ENCODE peak calls at places on chromosomes 12 and 14, in seven cellular contexts. X is breast epithelium, R is esophagus muscularis mucosa, T is IMR-90, V is GM12892, P is ovary, U is gastrocnemius medialis. L is an unnamed sample.

GRCh38 chr14:51939727-51940126 is 49.6 kb upstream of the RTRAF start:
- DNase-seq in U (no peak), T (peak; percentile 48), X (no peak), V (no peak), R (no peak), P (no peak), L (no peak)

GRCh38 chr12:39483042-39483441 is 40.1 kb upstream of the KIF21A start:
- DNase-seq in T (no peak), U (no peak), P (no peak), R (no peak), V (no peak), X (no peak), L (no peak)

GRCh38 chr12:69502342-69503081 is 32.3 kb downstream of the FRS2 start:
- DNase-seq in P (no peak), X (no peak), R (no peak), V (no peak), T (no peak), U (no peak), L (no peak)

GRCh38 chr14:55446127-55446736 is 5.8 kb upstream of the TBPL2 start:
- DNase-seq in T (peak; percentile 86), V (no peak), U (peak; percentile 14), X (no peak), P (no peak), R (no peak), L (peak; percentile 79)

GRCh38 chr12:115044073-115044472 is 360.1 kb upstream of the TBX3 start:
- DNase-seq in R (no peak), U (no peak), T (peak; percentile 10), P (no peak), X (no peak), V (no peak), L (no peak)

GRCh38 chr12:79531547-79531946 is 159.2 kb downstream of the PAWR start:
- DNase-seq in T (peak; percentile 89), P (no peak), X (no peak), V (no peak), U (no peak), R (no peak), L (no peak)

GRCh38 chr12:69685810-69686209 is 13.3 kb downstream of the BEST3 start:
- DNase-seq in T (peak; percentile 81), R (no peak), P (no peak), X (no peak), V (no peak), U (peak; percentile 84), L (no peak)

GRCh38 chr12:108313609-108314331 is 25.3 kb downstream of the CMKLR1 start:
- DNase-seq in X (no peak), U (no peak), P (no peak), V (no peak), T (no peak), R (no peak), L (peak; percentile 45)

GRCh38 chr12:5789469-5789968 is 155.5 kb downstream of the ANO2 start:
- DNase-seq in U (no peak), T (no peak), X (peak; percentile 64), R (no peak), P (no peak), V (no peak), L (peak; percentile 21)

GRCh38 chr14:65073605-65074201 is 28.6 kb downstream of the MAX start:
- DNase-seq in X (no peak), P (no peak), V (no peak), U (no peak), T (no peak), R (no peak), L (peak; percentile 74)

GRCh38 chr14:105473033-105473676 is 1.5 kb upstream of the CRIP2 start:
- DNase-seq in R (no peak), X (no peak), T (no peak), V (no peak), P (no peak), U (no peak), L (peak; percentile 87)

GRCh38 chr12:70049596-70050360 is 193.5 kb upstream of the CNOT2 start:
- DNase-seq in X (no peak), U (no peak), R (no peak), V (peak; percentile 2), P (no peak), T (no peak), L (no peak)

GRCh38 chr12:62922539-62922938 is 12.4 kb downstream of the PPM1H start:
- DNase-seq in T (no peak), R (peak; percentile 90), X (no peak), U (no peak), V (no peak), P (no peak), L (no peak)

GRCh38 chr12:120239776-120240494 is 25.6 kb downstream of the PXN start:
- DNase-seq in P (no peak), V (no peak), X (no peak), U (no peak), T (no peak), R (no peak), L (peak; percentile 54)

GRCh38 chr14:103002578-103003350 is 54.6 kb downstream of the CDC42BPB start:
- DNase-seq in P (no peak), T (no peak), R (no peak), X (no peak), V (no peak), U (no peak), L (no peak)

GRCh38 chr12:68040450-68041075 is 51.3 kb downstream of the IFNG-AS1 start:
- DNase-seq in V (peak; percentile 33), T (peak; percentile 73), X (no peak), U (no peak), R (no peak), P (no peak), L (peak; percentile 68)

GRCh38 chr14:24892730-24893059 is 157.3 kb downstream of the STXBP6 start:
- DNase-seq in R (no peak), P (no peak), X (no peak), U (no peak), T (no peak), V (no peak), L (peak; percentile 23)

GRCh38 chr14:52313903-52314481 is at the start of gene PTGER2:
- DNase-seq in U (peak; percentile 45), T (peak; percentile 97), P (peak; percentile 92), X (peak; percentile 63), V (peak; percentile 23), R (peak; percentile 97), L (peak; percentile 62)

GRCh38 chr14:95085321-95085720 is 72.0 kb downstream of the DICER1 start:
- DNase-seq in R (peak; percentile 64), P (no peak), T (no peak), X (no peak), V (no peak), U (no peak), L (no peak)

GRCh38 chr14:81529391-81529790 is 4.3 kb downstream of the SEL1L start:
- DNase-seq in R (no peak), V (no peak), P (no peak), X (no peak), U (no peak), T (peak; percentile 63), L (no peak)

GRCh38 chr12:93167841-93168492 is 209.8 kb upstream of the NUDT4 start:
- DNase-seq in V (no peak), U (no peak), T (no peak), R (no peak), X (no peak), P (no peak), L (no peak)

GRCh38 chr12:94603434-94604068 is 46.8 kb downstream of the TMCC3 start:
- DNase-seq in U (no peak), V (no peak), R (no peak), T (no peak), P (no peak), X (no peak), L (no peak)

GRCh38 chr14:91388551-91388975 is 29.1 kb downstream of the CCDC88C start:
- DNase-seq in P (no peak), R (no peak), V (no peak), T (peak; percentile 59), U (no peak), X (no peak), L (no peak)
- TF ChIP-seq POLR2A in P (no peak), R (no peak), V (peak; percentile 35), T (no peak), U (no peak), X (no peak), L (no peak)

DNA sequence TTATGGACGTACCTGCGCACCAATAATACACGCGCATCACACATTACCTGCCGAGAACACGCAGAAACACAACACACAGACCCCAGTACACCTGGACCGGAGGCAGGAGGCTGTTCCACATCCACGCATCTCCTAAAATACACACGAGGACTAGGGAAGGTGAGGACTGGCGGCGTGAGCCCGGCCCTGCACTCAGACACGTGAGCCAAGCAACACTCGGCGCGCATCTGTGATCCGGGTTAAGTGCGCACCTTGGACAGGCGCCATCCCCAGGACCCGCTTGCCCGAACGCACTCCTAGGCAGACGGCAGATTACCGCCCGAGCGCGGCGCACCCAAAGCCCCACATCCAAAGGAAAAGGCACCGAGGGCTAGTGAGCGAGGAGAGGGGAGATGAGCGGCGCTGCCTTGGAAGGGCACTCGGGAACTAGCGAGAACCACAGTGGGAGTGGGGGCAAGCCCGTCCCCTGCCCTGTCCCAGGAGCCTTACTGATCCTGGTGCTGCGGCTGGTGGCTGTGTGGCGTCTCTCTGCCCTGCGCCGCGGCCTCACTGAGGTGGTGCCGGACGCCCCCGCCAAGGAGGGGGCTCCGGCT is 417 bp downstream of the GLS2 start:
- DNase-seq in T (no peak), R (no peak), P (peak; percentile 69), U (no peak), V (peak; percentile 22), X (no peak), L (peak; percentile 71)
- TF ChIP-seq POLR2A in T (no peak), R (no peak), P (no peak), U (no peak), V (no peak), X (no peak), L (no peak)

DNA sequence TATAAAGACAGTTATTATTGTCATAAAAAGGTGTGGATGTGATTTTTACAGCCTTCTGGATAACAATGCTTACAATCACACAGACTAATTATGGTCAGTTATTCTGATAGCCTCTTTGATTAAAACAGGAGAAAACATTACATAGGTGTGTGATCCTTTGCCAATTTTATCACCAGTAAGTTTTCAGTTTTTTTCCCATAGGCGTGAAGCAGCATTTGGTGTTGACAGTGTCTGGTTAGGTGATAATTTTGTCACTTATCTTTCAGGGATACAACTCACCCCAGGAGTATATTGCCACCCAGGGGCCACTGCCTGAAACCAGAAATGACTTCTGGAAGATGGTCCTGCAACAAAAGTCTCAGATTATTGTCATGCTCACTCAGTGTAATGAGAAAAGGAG is 208.8 kb downstream of the EPS8 start:
- DNase-seq in X (no peak), P (no peak), V (no peak), U (no peak), R (no peak), T (no peak), L (no peak)
- TF ChIP-seq POLR2A in X (no peak), P (no peak), V (no peak), U (no peak), R (no peak), T (no peak), L (no peak)

GRCh38 chr12:112308184-112308583 is 74.0 kb downstream of the HECTD4 start:
- DNase-seq in X (no peak), R (no peak), V (no peak), P (no peak), U (no peak), T (no peak), L (no peak)

GRCh38 chr12:112307219-112308062 is 74.8 kb downstream of the HECTD4 start:
- DNase-seq in V (no peak), P (no peak), X (no peak), U (no peak), T (no peak), R (no peak), L (no peak)

GRCh38 chr12:112305951-112306350 is 76.3 kb downstream of the HECTD4 start:
- DNase-seq in U (no peak), P (no peak), T (no peak), V (no peak), X (no peak), R (no peak), L (no peak)

GRCh38 chr12:112308652-112309051 is 73.6 kb downstream of the HECTD4 start:
- DNase-seq in X (no peak), V (no peak), P (no peak), U (no peak), R (no peak), T (peak; percentile 30), L (peak; percentile 31)

GRCh38 chr12:112309797-112310196 is 72.4 kb downstream of the HECTD4 start:
- DNase-seq in P (no peak), X (no peak), R (no peak), V (no peak), U (no peak), T (peak; percentile 66), L (no peak)
- TF ChIP-seq POLR2A in P (no peak), X (no peak), R (no peak), V (no peak), U (no peak), T (no peak), L (no peak)

L was measured in thyroid gland.